ENCODE peak calls at places on chromosomes 6 and 20, in four cellular contexts. G is astrocyte of the spinal cord, W is prostate gland, S is fibroblast of mammary gland. X is an unnamed sample.

GRCh38 chr20:59351148-59352040 is 51.0 kb downstream of the EDN3 start:
- DNase-seq in G (no peak), W (no peak), S (peak; percentile 8), X (no peak)

GRCh38 chr6:167474171-167474570 is 149.3 kb downstream of the TTLL2 start:
- DNase-seq in G (no peak), W (no peak), S (no peak), X (no peak)

GRCh38 chr20:31475472-31476312 is 604 bp downstream of the REM1 start:
- DNase-seq in G (no peak), W (no peak), S (no peak), X (no peak)

GRCh38 chr20:5171074-5171789 is 44.4 kb downstream of the CDS2 start:
- DNase-seq in G (peak; percentile 35), W (no peak), S (no peak), X (no peak)

GRCh38 chr20:10618611-10619245 is 55.1 kb downstream of the JAG1 start:
- DNase-seq in G (no peak), W (no peak), S (peak; percentile 78), X (no peak)

GRCh38 chr6:36357872-36358234 is 21.2 kb upstream of the BNIP5 start:
- DNase-seq in G (no peak), W (no peak), S (no peak), X (no peak)

GRCh38 chr20:17941826-17942196 is 26.8 kb downstream of the SNX5 start:
- DNase-seq in G (no peak), W (no peak), S (no peak), X (no peak)

GRCh38 chr6:36319834-36320233 is 16.9 kb downstream of the BNIP5 start:
- DNase-seq in G (no peak), W (no peak), S (no peak), X (no peak)

GRCh38 chr6:30544666-30545272 is 11.5 kb downstream of the GNL1 start:
- DNase-seq in G (peak; percentile 77), W (no peak), S (peak; percentile 76), X (peak; percentile 45)

GRCh38 chr6:165641672-165642156 is 21.3 kb downstream of the PDE10A start:
- DNase-seq in G (no peak), W (no peak), S (no peak), X (no peak)

GRCh38 chr6:72416744-72417143 is 205.1 kb upstream of the KCNQ5 start:
- DNase-seq in G (no peak), W (no peak), S (no peak), X (no peak)

GRCh38 chr6:146876271-146877151 is 277.7 kb downstream of the ADGB start:
- DNase-seq in G (no peak), W (no peak), S (no peak), X (no peak)

GRCh38 chr6:139407718-139408222 is 33.3 kb upstream of the CITED2 start:
- DNase-seq in G (peak; percentile 94), W (no peak), S (peak; percentile 97), X (peak; percentile 97)

GRCh38 chr6:40188931-40189330 is 254.7 kb upstream of the MOCS1 start:
- DNase-seq in G (no peak), W (no peak), S (no peak), X (no peak)

GRCh38 chr6:36716476-36717093 is 19.0 kb downstream of the RAB44 start:
- DNase-seq in G (no peak), W (no peak), S (no peak), X (no peak)

GRCh38 chr6:161301338-161301737 is 27.5 kb upstream of the AGPAT4 start:
- DNase-seq in G (peak; percentile 29), W (no peak), S (peak; percentile 70), X (no peak)

GRCh38 chr6:78347191-78347916 is 520.0 kb upstream of the IRAK1BP1 start:
- DNase-seq in G (no peak), W (no peak), S (no peak), X (no peak)

GRCh38 chr6:89353118-89353556 is 615 bp upstream of the UBE2J1 start:
- DNase-seq in G (no peak), W (no peak), S (no peak), X (no peak)

GRCh38 chr6:154298297-154298696 is 58.3 kb downstream of the IPCEF1 start:
- DNase-seq in G (peak; percentile 66), W (no peak), S (peak; percentile 33), X (no peak)

GRCh38 chr20:43691928-43692524 is 25.1 kb downstream of the MYBL2 start:
- DNase-seq in G (peak; percentile 25), W (no peak), S (peak; percentile 46), X (peak; percentile 6)

GRCh38 chr6:1604991-1605821 is 4.5 kb upstream of the FOXC1 start:
- DNase-seq in G (peak; percentile 7), W (no peak), S (no peak), X (no peak)

GRCh38 chr6:119090256-119090655 is 11.8 kb upstream of the FAM184A start:
- DNase-seq in G (no peak), W (no peak), S (no peak), X (no peak)

GRCh38 chr6:91340998-91341397 is 754.1 kb upstream of the MAP3K7 start:
- DNase-seq in G (no peak), W (no peak), S (no peak), X (no peak)

GRCh38 chr6:91341473-91341872 is 754.6 kb upstream of the MAP3K7 start:
- DNase-seq in G (no peak), W (no peak), S (no peak), X (no peak)

GRCh38 chr6:91337967-91338366 is 751.1 kb upstream of the MAP3K7 start:
- DNase-seq in G (no peak), W (no peak), S (no peak), X (no peak)
- TF ChIP-seq CTCF in G (no peak), W (no peak), S (peak; percentile 20), X (peak; percentile 7)

GRCh38 chr6:100226811-100227210 is 232.8 kb upstream of the MCHR2 start:
- DNase-seq in G (no peak), W (no peak), S (no peak), X (no peak)

GRCh38 chr6:100228437-100229424 is 234.7 kb upstream of the MCHR2 start:
- DNase-seq in G (peak; percentile 59), W (peak; percentile 43), S (peak; percentile 59), X (no peak)

GRCh38 chr6:100230115-100230975 is 234.4 kb downstream of the SIM1 start:
- DNase-seq in G (no peak), W (no peak), S (no peak), X (no peak)

GRCh38 chr6:100230976-100231316 is 233.8 kb downstream of the SIM1 start:
- DNase-seq in G (peak; percentile 31), W (no peak), S (peak; percentile 69), X (no peak)

DNA sequence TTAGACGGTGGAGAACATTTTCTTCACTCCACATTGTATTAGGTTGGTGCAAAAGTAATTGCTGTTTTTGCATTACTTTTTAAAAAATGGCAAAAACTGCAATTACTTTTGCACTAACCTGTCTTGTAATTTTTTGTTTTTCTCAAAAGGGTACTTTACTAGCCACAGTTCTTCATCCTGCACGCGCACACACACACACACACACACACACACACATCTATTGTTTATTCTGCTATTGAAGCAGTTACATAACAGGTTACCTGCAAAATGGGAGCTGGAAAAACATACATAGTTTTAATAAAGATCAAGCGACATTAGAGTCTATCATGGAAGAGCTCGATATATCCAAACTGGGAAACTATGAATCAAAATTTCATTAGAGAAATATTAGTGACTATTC is 235.2 kb downstream of the SIM1 start:
- DNase-seq in G (no peak), W (no peak), S (no peak), X (no peak)
- H3K4me3 ChIP-seq in G (no peak overlapping the region), W (no peak overlapping the region), S (no peak overlapping the region), X (no peak overlapping the region)

GRCh38 chr20:19026901-19027644 is 185.4 kb upstream of the SLC24A3 start:
- DNase-seq in G (no peak), W (no peak), S (no peak), X (no peak)
- TF ChIP-seq CTCF in G (no peak), W (no peak), S (no peak), X (no peak)

GRCh38 chr6:108728826-108729225 is 119.4 kb upstream of the ARMC2 start:
- DNase-seq in G (no peak), W (no peak), S (no peak), X (no peak)

GRCh38 chr6:108727966-108728730 is 120.1 kb upstream of the ARMC2 start:
- DNase-seq in G (no peak), W (no peak), S (no peak), X (no peak)

GRCh38 chr6:108731229-108731565 is 117.0 kb upstream of the ARMC2 start:
- DNase-seq in G (no peak), W (no peak), S (no peak), X (no peak)

GRCh38 chr6:108732101-108732870 is 115.9 kb upstream of the ARMC2 start:
- DNase-seq in G (no peak), W (no peak), S (peak; percentile 74), X (no peak)

DNA sequence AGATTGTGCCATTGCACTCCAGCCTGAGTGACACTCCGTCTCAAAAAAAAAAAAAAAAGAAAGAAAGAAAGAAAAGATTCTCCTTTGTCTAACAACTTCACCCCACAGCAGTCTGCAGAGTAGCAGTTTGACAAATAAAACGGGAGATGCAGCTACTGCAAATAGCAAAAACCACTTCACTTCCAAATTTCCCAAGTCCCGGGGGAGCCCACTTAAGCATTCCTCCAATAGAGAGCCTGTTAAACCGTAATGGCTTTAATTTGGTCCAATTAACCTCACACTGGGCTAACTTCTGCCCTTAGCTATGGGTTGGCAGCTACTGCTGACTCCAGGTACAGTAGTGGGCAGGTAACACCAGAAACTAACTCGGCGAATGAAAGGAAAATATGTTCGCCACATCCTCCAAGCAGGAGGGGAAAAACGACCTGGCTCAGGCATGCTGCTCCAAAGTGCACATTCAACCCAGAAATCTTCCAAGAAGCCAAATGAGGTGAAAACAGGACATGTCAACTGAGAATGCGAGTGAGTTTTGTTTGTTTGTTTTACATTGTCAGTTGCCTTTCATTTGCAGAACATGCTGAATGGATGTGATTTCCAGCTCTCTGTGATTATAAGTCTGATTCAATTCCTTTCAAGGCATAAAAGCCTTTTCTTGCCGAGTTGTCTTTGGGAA is 117.5 kb upstream of the ARMC2 start:
- DNase-seq in G (no peak), W (no peak), S (no peak), X (no peak)
- H3K4me3 ChIP-seq in G (no peak overlapping the region), W (no peak overlapping the region), S (no peak overlapping the region), X (no peak overlapping the region)

GRCh38 chr6:113731528-113731927 is 125.6 kb upstream of the MARCKS start:
- DNase-seq in G (no peak), W (no peak), S (no peak), X (no peak)

GRCh38 chr6:113735487-113735886 is 121.7 kb upstream of the MARCKS start:
- DNase-seq in G (no peak), W (no peak), S (no peak), X (no peak)

GRCh38 chr6:113733386-113733785 is 123.8 kb upstream of the MARCKS start:
- DNase-seq in G (no peak), W (no peak), S (peak; percentile 51), X (no peak)

GRCh38 chr6:113734886-113735481 is 122.2 kb upstream of the MARCKS start:
- DNase-seq in G (peak; percentile 22), W (no peak), S (peak; percentile 53), X (no peak)

GRCh38 chr6:113732384-113732966 is 124.7 kb upstream of the MARCKS start:
- DNase-seq in G (peak; percentile 24), W (no peak), S (peak; percentile 46), X (no peak)
- TF ChIP-seq CTCF in G (no peak), W (no peak), S (no peak), X (no peak)

X was measured in astrocyte of the cerebellum.